ENCODE peak calls at places on chromosomes 6 and 20, in five cellular contexts. X is CD4-positive, alpha-beta memory T cell; S is ureter; H is MV-4-11; B is stimulated activated effector memory CD8-positive, alpha-beta T cell treated with anti-CD3 and anti-CD28 coated beads, Interleukin-12 subunit alpha, Interleukin-12 subunit beta, amount 100 ng/mL, for 72 hours. E is an unnamed sample.

GRCh38 chr6:62614442-62614841 is 328.4 kb upstream of the KHDRBS2 start:
- DNase-seq in X (no peak), S (no peak), H (no peak), B (no peak), E (no peak)

GRCh38 chr20:38450412-38450975 is 15.4 kb upstream of the SNHG17 start:
- DNase-seq in X (no peak), S (no peak), H (no peak), B (no peak), E (no peak)

GRCh38 chr20:32439132-32439829 is 81.2 kb downstream of the ASXL1 start:
- DNase-seq in X (no peak), S (no peak), H (peak), B (no peak), E (no peak)

GRCh38 chr6:109311481-109311880 is 70.8 kb downstream of the CD164 start:
- DNase-seq in X (no peak), S (no peak), H (no peak), B (no peak), E (no peak)

GRCh38 chr6:95686272-95686671 is 108.9 kb downstream of the MANEA start:
- DNase-seq in X (no peak), S (no peak), H (no peak), B (no peak), E (no peak)

GRCh38 chr6:13485923-13486557 is 1.4 kb downstream of the GFOD1 start:
- DNase-seq in X (no peak), S (no peak), H (peak), B (no peak), E (no peak)

GRCh38 chr20:31674895-31675827 is 37.4 kb downstream of the COX4I2 start:
- DNase-seq in X (peak), S (peak), H (peak), B (peak), E (no peak)

GRCh38 chr20:19265646-19266374 is 53.4 kb downstream of the SLC24A3 start:
- DNase-seq in X (no peak), S (peak), H (no peak), B (no peak), E (no peak)

GRCh38 chr6:39280247-39280731 is 33.9 kb downstream of the KCNK17 start:
- DNase-seq in X (no peak), S (peak), H (peak), B (no peak), E (no peak)

E was measured in esophagus muscularis mucosa.